ENCODE peak calls at places on chromosomes 3 and 15, in five cellular contexts. One of them, this sample, is unnamed.

GRCh38 chr15:69298697-69299441 is at the start of gene PAQR5:
- DNase-seq in trophoblast cell: no peak
- DNase-seq in H1: peak
- DNase-seq in mesenchymal stem cell: peak
- DNase-seq in H9: peak
- DNase-seq in this sample: no peak

GRCh38 chr3:42934910-42935309 is 29.0 kb downstream of the ZNF662 start:
- DNase-seq in trophoblast cell: no peak
- DNase-seq in mesenchymal stem cell: no peak
- DNase-seq in H9: no peak
- DNase-seq in H1: no peak
- DNase-seq in this sample: no peak

GRCh38 chr3:159451067-159451466 is 537.6 kb upstream of the IL12A start:
- DNase-seq in H9: no peak
- DNase-seq in H1: no peak
- DNase-seq in trophoblast cell: no peak
- DNase-seq in mesenchymal stem cell: no peak
- DNase-seq in this sample: no peak

GRCh38 chr3:134365766-134366065 is 8.5 kb downstream of the AMOTL2 start:
- DNase-seq in H9: peak
- DNase-seq in H1: no peak
- DNase-seq in mesenchymal stem cell: no peak
- DNase-seq in trophoblast cell: no peak
- DNase-seq in this sample: no peak

GRCh38 chr3:20256144-20256543 is 70.1 kb upstream of the SGO1 start:
- DNase-seq in H9: no peak
- DNase-seq in H1: no peak
- DNase-seq in mesenchymal stem cell: no peak
- DNase-seq in trophoblast cell: no peak
- DNase-seq in this sample: no peak

GRCh38 chr15:95448531-95449210 is 881.8 kb upstream of the NR2F2 start:
- DNase-seq in H1: no peak
- DNase-seq in mesenchymal stem cell: no peak
- DNase-seq in H9: no peak
- DNase-seq in trophoblast cell: no peak
- DNase-seq in this sample: no peak

GRCh38 chr15:48946088-48946839 is 17.5 kb downstream of the SHC4 start:
- DNase-seq in H1: no peak
- DNase-seq in H9: no peak
- DNase-seq in trophoblast cell: no peak
- DNase-seq in mesenchymal stem cell: peak
- DNase-seq in this sample: no peak

GRCh38 chr3:171384101-171384891 is 75.9 kb downstream of the TNIK start:
- DNase-seq in trophoblast cell: no peak
- DNase-seq in H1: no peak
- DNase-seq in H9: no peak
- DNase-seq in mesenchymal stem cell: peak
- DNase-seq in this sample: no peak

GRCh38 chr15:49265911-49266310 is 95.9 kb downstream of the GALK2 start:
- DNase-seq in H1: no peak
- DNase-seq in mesenchymal stem cell: no peak
- DNase-seq in trophoblast cell: no peak
- DNase-seq in H9: no peak
- DNase-seq in this sample: no peak

GRCh38 chr15:33200903-33201302 is 6.4 kb upstream of the FMN1 start:
- DNase-seq in trophoblast cell: peak
- DNase-seq in H1: no peak
- DNase-seq in H9: no peak
- DNase-seq in mesenchymal stem cell: no peak
- DNase-seq in this sample: no peak

GRCh38 chr3:133467780-133468179 is 67.9 kb downstream of the BFSP2 start:
- DNase-seq in trophoblast cell: no peak
- DNase-seq in H9: no peak
- DNase-seq in mesenchymal stem cell: no peak
- DNase-seq in H1: no peak
- DNase-seq in this sample: no peak

GRCh38 chr3:114418107-114418506 is 124.3 kb downstream of the TIGIT start:
- DNase-seq in mesenchymal stem cell: no peak
- DNase-seq in H1: no peak
- DNase-seq in trophoblast cell: peak
- DNase-seq in H9: no peak
- DNase-seq in this sample: no peak

GRCh38 chr15:86615411-86615810 is 535.7 kb downstream of the AGBL1 start:
- DNase-seq in trophoblast cell: no peak
- DNase-seq in H9: no peak
- DNase-seq in H1: no peak
- DNase-seq in mesenchymal stem cell: no peak
- DNase-seq in this sample: no peak

GRCh38 chr15:66617137-66618090 is 51.6 kb upstream of the LCTL start:
- DNase-seq in H1: no peak
- DNase-seq in trophoblast cell: no peak
- DNase-seq in mesenchymal stem cell: peak
- DNase-seq in H9: no peak
- DNase-seq in this sample: no peak

GRCh38 chr15:36755341-36755740 is 175.9 kb downstream of the CDIN1 start:
- DNase-seq in H1: no peak
- DNase-seq in H9: no peak
- DNase-seq in mesenchymal stem cell: no peak
- DNase-seq in trophoblast cell: no peak
- DNase-seq in this sample: no peak

GRCh38 chr3:158810823-158811425 is 9.1 kb downstream of the MFSD1 start:
- DNase-seq in trophoblast cell: no peak
- DNase-seq in H1: no peak
- DNase-seq in mesenchymal stem cell: no peak
- DNase-seq in H9: no peak
- DNase-seq in this sample: no peak

GRCh38 chr15:69704229-69704628 is 251.6 kb downstream of the RPLP1 start:
- DNase-seq in H1: no peak
- DNase-seq in trophoblast cell: peak
- DNase-seq in H9: no peak
- DNase-seq in mesenchymal stem cell: no peak
- DNase-seq in this sample: no peak

GRCh38 chr3:134307425-134307824 is 56.8 kb upstream of the RYK start:
- DNase-seq in H1: no peak
- DNase-seq in trophoblast cell: no peak
- DNase-seq in H9: no peak
- DNase-seq in mesenchymal stem cell: no peak
- DNase-seq in this sample: no peak

GRCh38 chr15:78767331-78767951 is 43.8 kb downstream of the ADAMTS7 start:
- DNase-seq in mesenchymal stem cell: no peak
- DNase-seq in trophoblast cell: no peak
- DNase-seq in H1: no peak
- DNase-seq in H9: no peak
- DNase-seq in this sample: no peak

GRCh38 chr3:97825101-97825500 is 3.3 kb downstream of the CRYBG3 start:
- DNase-seq in H1: no peak
- DNase-seq in trophoblast cell: no peak
- DNase-seq in mesenchymal stem cell: no peak
- DNase-seq in H9: no peak
- DNase-seq in this sample: no peak

GRCh38 chr3:124559650-124560405 is 170.4 kb upstream of the UMPS start:
- DNase-seq in H1: peak
- DNase-seq in H9: peak
- DNase-seq in trophoblast cell: peak
- DNase-seq in mesenchymal stem cell: peak
- DNase-seq in this sample: peak

GRCh38 chr3:28799084-28799483 is 450.5 kb upstream of the AZI2 start:
- DNase-seq in trophoblast cell: peak
- DNase-seq in H1: no peak
- DNase-seq in mesenchymal stem cell: no peak
- DNase-seq in H9: no peak
- DNase-seq in this sample: no peak

GRCh38 chr3:146550743-146551510 is 6.5 kb upstream of the PLSCR1 start:
- DNase-seq in H9: no peak
- DNase-seq in trophoblast cell: peak
- DNase-seq in mesenchymal stem cell: peak
- DNase-seq in H1: no peak
- DNase-seq in this sample: no peak

GRCh38 chr3:113695426-113695817 is 1.0 kb downstream of the USF3 start:
- DNase-seq in H1: no peak
- DNase-seq in mesenchymal stem cell: no peak
- DNase-seq in trophoblast cell: no peak
- DNase-seq in H9: no peak
- DNase-seq in this sample: no peak

GRCh38 chr3:34947849-34948248 is 691.5 kb upstream of the ARPP21 start:
- DNase-seq in mesenchymal stem cell: peak
- DNase-seq in H9: no peak
- DNase-seq in H1: no peak
- DNase-seq in trophoblast cell: no peak
- DNase-seq in this sample: peak

GRCh38 chr3:181709537-181710279 is 2.0 kb upstream of the SOX2 start:
- DNase-seq in H1: peak
- DNase-seq in trophoblast cell: peak
- DNase-seq in H9: peak
- DNase-seq in mesenchymal stem cell: peak
- DNase-seq in this sample: no peak

GRCh38 chr3:55896155-55896554 is 409.0 kb upstream of the WNT5A start:
- DNase-seq in mesenchymal stem cell: no peak
- DNase-seq in H9: no peak
- DNase-seq in trophoblast cell: no peak
- DNase-seq in H1: no peak
- DNase-seq in this sample: no peak

GRCh38 chr3:45026038-45026437 is at the start of gene CLEC3B:
- DNase-seq in H9: no peak
- DNase-seq in mesenchymal stem cell: no peak
- DNase-seq in trophoblast cell: no peak
- DNase-seq in H1: no peak
- DNase-seq in this sample: no peak
- H2BK12ac ChIP-seq in H9: no peak
- H2BK12ac ChIP-seq in mesenchymal stem cell: no peak
- H2BK12ac ChIP-seq in trophoblast cell: no peak
- H2BK12ac ChIP-seq in H1: no peak
- H2BK12ac ChIP-seq in this sample: no peak

DNA sequence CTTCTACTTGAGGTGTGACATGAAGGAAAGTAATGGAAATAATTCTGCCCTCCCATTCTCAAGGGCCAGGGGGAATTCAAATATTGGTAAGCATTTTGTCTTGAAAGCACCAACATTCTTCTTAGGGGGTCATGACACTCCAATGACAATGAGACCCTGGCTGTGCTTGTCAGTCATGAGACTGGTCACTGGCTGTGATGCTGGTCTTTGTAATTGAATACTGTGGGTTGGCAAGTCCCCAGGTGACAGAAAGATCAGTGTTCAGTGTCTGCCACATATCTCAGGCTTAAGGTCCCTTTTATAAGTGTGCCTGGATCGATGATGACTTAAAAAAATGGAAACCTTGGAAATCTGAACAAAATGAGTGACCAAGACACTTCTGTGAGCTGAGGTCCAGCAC is 151.4 kb downstream of the SNRPN start:
- DNase-seq in trophoblast cell: no peak
- DNase-seq in H1: no peak
- DNase-seq in H9: no peak
- DNase-seq in mesenchymal stem cell: no peak
- DNase-seq in this sample: no peak
- H2BK12ac ChIP-seq in trophoblast cell: no peak
- H2BK12ac ChIP-seq in H1: no peak
- H2BK12ac ChIP-seq in H9: no peak
- H2BK12ac ChIP-seq in mesenchymal stem cell: no peak
- H2BK12ac ChIP-seq in this sample: no peak

GRCh38 chr3:13208706-13209295 is 135.6 kb upstream of the IQSEC1 start:
- DNase-seq in trophoblast cell: no peak
- DNase-seq in mesenchymal stem cell: no peak
- DNase-seq in H9: no peak
- DNase-seq in H1: no peak
- DNase-seq in this sample: no peak

GRCh38 chr3:13207975-13208705 is 134.9 kb upstream of the IQSEC1 start:
- DNase-seq in H1: no peak
- DNase-seq in H9: no peak
- DNase-seq in mesenchymal stem cell: no peak
- DNase-seq in trophoblast cell: no peak
- DNase-seq in this sample: no peak

GRCh38 chr3:13206799-13207577 is 133.8 kb upstream of the IQSEC1 start:
- DNase-seq in mesenchymal stem cell: no peak
- DNase-seq in trophoblast cell: no peak
- DNase-seq in H9: no peak
- DNase-seq in H1: no peak
- DNase-seq in this sample: no peak

GRCh38 chr3:13209334-13209733 is 136.1 kb upstream of the IQSEC1 start:
- DNase-seq in trophoblast cell: no peak
- DNase-seq in H9: no peak
- DNase-seq in mesenchymal stem cell: no peak
- DNase-seq in H1: no peak
- DNase-seq in this sample: no peak

DNA sequence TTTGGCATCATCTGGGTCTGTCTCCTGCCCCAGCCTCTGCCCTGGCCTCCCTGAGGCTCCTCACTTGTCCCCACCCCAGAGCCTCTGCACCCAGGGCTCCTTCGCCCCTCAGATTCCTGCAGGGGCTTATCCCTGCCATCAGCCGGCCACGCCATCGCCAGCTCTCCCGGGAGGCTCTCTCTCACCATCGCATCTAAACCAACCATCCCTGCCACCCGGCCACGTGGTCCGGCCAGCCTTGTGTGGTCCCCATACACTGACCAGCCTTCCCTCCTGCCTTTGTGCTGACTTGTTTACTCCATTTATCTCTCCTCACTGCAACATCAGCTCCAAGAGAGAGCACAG is 134.3 kb upstream of the IQSEC1 start:
- DNase-seq in mesenchymal stem cell: no peak
- DNase-seq in H1: no peak
- DNase-seq in trophoblast cell: no peak
- DNase-seq in H9: no peak
- DNase-seq in this sample: no peak
- H2BK12ac ChIP-seq in mesenchymal stem cell: no peak
- H2BK12ac ChIP-seq in H1: no peak
- H2BK12ac ChIP-seq in trophoblast cell: no peak
- H2BK12ac ChIP-seq in H9: no peak
- H2BK12ac ChIP-seq in this sample: no peak

DNA sequence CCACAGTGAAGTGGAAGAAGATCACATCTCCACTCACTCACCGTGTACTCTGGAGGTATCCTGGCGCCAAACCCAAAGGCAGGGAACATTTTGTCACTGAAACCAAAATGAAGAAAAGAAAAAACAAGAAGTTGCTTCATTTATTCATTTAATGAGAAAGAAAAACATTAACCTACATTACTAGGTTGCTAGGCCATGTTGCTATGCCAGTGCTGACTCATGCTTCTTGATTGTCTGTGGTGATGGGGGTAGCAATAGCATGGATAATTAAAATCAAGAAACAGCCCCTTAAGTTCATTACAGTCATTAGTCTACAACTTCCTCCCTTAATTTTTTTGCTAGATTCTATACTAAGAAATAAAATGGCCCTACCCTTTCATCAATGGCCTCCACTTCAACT is 52.7 kb upstream of the MRPL3 start:
- DNase-seq in H9: no peak
- DNase-seq in H1: no peak
- DNase-seq in mesenchymal stem cell: no peak
- DNase-seq in trophoblast cell: no peak
- DNase-seq in this sample: no peak
- H2BK12ac ChIP-seq in H9: no peak
- H2BK12ac ChIP-seq in H1: no peak
- H2BK12ac ChIP-seq in mesenchymal stem cell: no peak
- H2BK12ac ChIP-seq in trophoblast cell: no peak
- H2BK12ac ChIP-seq in this sample: no peak

DNA sequence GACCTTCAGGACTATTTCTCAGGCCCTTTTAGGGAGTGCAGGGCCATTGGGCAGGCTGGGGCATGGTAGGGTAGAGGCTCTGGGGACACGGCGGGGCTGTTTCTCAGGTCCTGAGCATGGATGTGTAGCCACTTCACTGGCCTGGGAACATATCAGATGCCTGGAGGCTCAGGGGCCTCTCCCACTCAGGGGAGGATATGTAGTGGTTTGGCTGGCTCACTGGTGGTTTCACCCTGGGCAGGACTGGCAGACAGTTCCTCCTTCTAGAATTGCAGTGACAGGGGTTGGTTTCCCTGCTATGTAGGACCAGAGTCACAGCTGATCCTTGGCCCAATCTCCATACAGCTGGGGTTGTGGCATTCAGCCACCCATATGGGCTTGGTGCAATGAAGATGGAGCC is 4.8 kb upstream of the ARHGAP31 start:
- DNase-seq in H9: no peak
- DNase-seq in mesenchymal stem cell: no peak
- DNase-seq in H1: no peak
- DNase-seq in trophoblast cell: no peak
- DNase-seq in this sample: no peak
- H2BK12ac ChIP-seq in H9: no peak
- H2BK12ac ChIP-seq in mesenchymal stem cell: no peak
- H2BK12ac ChIP-seq in H1: peak
- H2BK12ac ChIP-seq in trophoblast cell: no peak
- H2BK12ac ChIP-seq in this sample: no peak

This sample was measured in neuronal stem cell.